ENCODE peak calls at places on chromosomes 16 and 17, in ten cellular contexts. G, X, Z, W, K, E, R, C, F and J are unnamed samples.

GRCh38 chr17:44308320-44308818 is at the start of gene RUNDC3A:
- DNase-seq in C (peak; percentile 84), Z (peak; percentile 78), F (peak; percentile 79), R (peak; percentile 94), E (peak; percentile 81), X (peak; percentile 80), G (peak; percentile 92), K (peak; percentile 91), W (peak; percentile 61), J (peak; percentile 52)

GRCh38 chr17:77728871-77729270 is 229.6 kb upstream of the TNRC6C start:
- DNase-seq in C (no peak), Z (no peak), X (no peak), W (no peak), F (no peak), E (no peak), G (no peak), R (no peak), K (no peak), J (peak; percentile 22)

GRCh38 chr17:46742539-46743270 is 75.8 kb downstream of the WNT3 start:
- DNase-seq in F (no peak), W (no peak), R (no peak), C (peak; percentile 39), K (no peak), X (no peak), Z (no peak), E (no peak), G (no peak), J (peak; percentile 65)

GRCh38 chr16:81745704-81746558 is 33.2 kb upstream of the PLCG2 start:
- DNase-seq in G (peak; percentile 77), W (peak; percentile 46), E (peak; percentile 67), C (peak; percentile 81), K (peak; percentile 83), R (peak; percentile 86), X (peak; percentile 72), F (peak; percentile 63), Z (peak; percentile 74), J (peak; percentile 45)

GRCh38 chr16:28307936-28308335 is 15.6 kb downstream of the SBK1 start:
- DNase-seq in F (no peak), R (no peak), Z (no peak), C (no peak), X (no peak), K (no peak), E (no peak), G (no peak), W (no peak), J (no peak)

GRCh38 chr17:78324391-78325075 is 35.3 kb downstream of the SOCS3 start:
- DNase-seq in C (peak; percentile 56), F (no peak), Z (no peak), W (peak; percentile 87), X (peak; percentile 50), R (no peak), K (peak; percentile 94), E (no peak), G (peak; percentile 27), J (peak; percentile 91)

GRCh38 chr17:4739122-4740024 is at the start of the genes CXCL16 and ZMYND15:
- DNase-seq in C (peak; percentile 63), Z (peak; percentile 66), G (peak; percentile 78), E (peak; percentile 67), W (peak; percentile 51), X (peak; percentile 35), R (no peak), F (peak; percentile 66), K (peak; percentile 77), J (peak; percentile 39)

GRCh38 chr17:7215652-7216139 is 3.9 kb downstream of the DLG4 start:
- DNase-seq in C (no peak), F (no peak), R (peak; percentile 54), Z (no peak), G (no peak), K (no peak), E (no peak), X (peak; percentile 54), W (no peak), J (no peak)

GRCh38 chr16:57804111-57804837 is 2.0 kb upstream of the KIFC3 start:
- DNase-seq in X (no peak), G (no peak), Z (no peak), R (no peak), C (no peak), K (no peak), E (no peak), W (no peak), F (no peak), J (no peak)

GRCh38 chr16:57801856-57802634 is at the start of gene KIFC3:
- DNase-seq in W (peak; percentile 82), Z (peak; percentile 5), F (peak; percentile 68), R (peak; percentile 32), X (peak; percentile 92), E (peak; percentile 48), C (peak; percentile 81), K (peak; percentile 92), G (peak; percentile 75), J (peak; percentile 94)

GRCh38 chr16:57802635-57803412 is 533 bp upstream of the KIFC3 start:
- DNase-seq in G (no peak), F (peak; percentile 11), C (no peak), R (no peak), E (no peak), Z (peak; percentile 5), X (no peak), K (no peak), W (peak; percentile 39), J (no peak)

GRCh38 chr16:57805176-57805575 is 2.9 kb upstream of the KIFC3 start:
- DNase-seq in C (no peak), X (no peak), Z (no peak), G (no peak), W (no peak), R (no peak), F (no peak), K (no peak), E (no peak), J (no peak)

GRCh38 chr16:57803413-57803990 is 1.2 kb upstream of the KIFC3 start:
- DNase-seq in G (no peak), W (no peak), Z (no peak), C (no peak), X (peak; percentile 57), F (no peak), R (no peak), E (no peak), K (no peak), J (no peak)
- H3K27ac ChIP-seq in G (no peak overlapping the region), W (peak overlapping the region; percentile 63), Z (no peak overlapping the region), C (peak overlapping the region; percentile 95), X (peak overlapping the region; percentile 94), F (peak overlapping the region; percentile 61), R (no peak overlapping the region), E (no peak overlapping the region), K (peak overlapping the region; percentile 83), J (no peak overlapping the region)

GRCh38 chr16:69613283-69614154 is 47.8 kb downstream of the NFAT5 start:
- DNase-seq in R (no peak), C (no peak), G (no peak), F (no peak), K (no peak), Z (no peak), W (no peak), E (no peak), X (no peak), J (no peak)

GRCh38 chr16:69616082-69616481 is 50.3 kb downstream of the NFAT5 start:
- DNase-seq in G (no peak), X (no peak), F (no peak), E (no peak), W (no peak), R (no peak), C (no peak), Z (no peak), K (no peak), J (no peak)

GRCh38 chr16:69618721-69619120 is 53.0 kb downstream of the NFAT5 start:
- DNase-seq in Z (no peak), F (no peak), X (no peak), W (no peak), R (no peak), G (no peak), K (no peak), E (no peak), C (no peak), J (no peak)

GRCh38 chr16:69618307-69618706 is 52.5 kb downstream of the NFAT5 start:
- DNase-seq in F (no peak), W (no peak), K (no peak), G (no peak), E (no peak), C (no peak), X (no peak), Z (no peak), R (no peak), J (no peak)

DNA sequence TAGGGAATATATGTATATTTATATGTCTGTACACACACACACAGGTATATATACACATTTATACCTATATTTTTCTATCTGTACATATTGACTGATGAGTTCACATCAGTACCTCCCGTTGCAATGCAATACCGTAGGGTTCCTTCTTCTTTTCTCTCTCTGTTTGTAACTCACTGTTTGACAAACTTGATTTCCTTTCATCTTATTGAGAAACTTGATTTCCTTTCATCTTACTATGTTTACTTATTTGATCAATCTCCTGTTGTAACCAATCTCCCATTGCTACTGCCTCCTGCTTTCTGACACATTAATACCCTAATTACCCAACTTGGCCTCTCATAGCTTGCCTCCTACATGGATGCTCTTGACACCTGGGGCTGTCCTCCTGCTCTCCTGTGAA is 49.8 kb downstream of the NFAT5 start:
- DNase-seq in Z (no peak), X (no peak), E (no peak), C (no peak), K (no peak), W (no peak), F (no peak), G (no peak), R (no peak), J (no peak)
- H3K4me3 ChIP-seq in Z (no peak overlapping the region), X (no peak overlapping the region), E (no peak overlapping the region), C (no peak overlapping the region), K (no peak overlapping the region), W (no peak overlapping the region), F (no peak overlapping the region), G (no peak overlapping the region), R (no peak overlapping the region), J (no peak overlapping the region)

GRCh38 chr16:20874088-20874581 is 26.0 kb downstream of the DCUN1D3 start:
- DNase-seq in C (no peak), K (no peak), Z (no peak), W (no peak), X (no peak), F (no peak), G (no peak), E (no peak), R (no peak), J (peak; percentile 15)

GRCh38 chr16:20871258-20871657 is 28.9 kb downstream of the DCUN1D3 start:
- DNase-seq in X (no peak), E (no peak), Z (no peak), F (no peak), C (no peak), W (no peak), G (no peak), K (no peak), R (no peak), J (no peak)

GRCh38 chr16:20873331-20873730 is 26.8 kb downstream of the DCUN1D3 start:
- DNase-seq in R (no peak), Z (no peak), K (no peak), X (no peak), C (no peak), G (no peak), W (no peak), F (no peak), E (no peak), J (no peak)

GRCh38 chr16:20870122-20870521 is 30.0 kb downstream of the DCUN1D3 start:
- DNase-seq in G (no peak), R (no peak), F (no peak), W (no peak), E (no peak), K (no peak), Z (no peak), X (no peak), C (no peak), J (no peak)

DNA sequence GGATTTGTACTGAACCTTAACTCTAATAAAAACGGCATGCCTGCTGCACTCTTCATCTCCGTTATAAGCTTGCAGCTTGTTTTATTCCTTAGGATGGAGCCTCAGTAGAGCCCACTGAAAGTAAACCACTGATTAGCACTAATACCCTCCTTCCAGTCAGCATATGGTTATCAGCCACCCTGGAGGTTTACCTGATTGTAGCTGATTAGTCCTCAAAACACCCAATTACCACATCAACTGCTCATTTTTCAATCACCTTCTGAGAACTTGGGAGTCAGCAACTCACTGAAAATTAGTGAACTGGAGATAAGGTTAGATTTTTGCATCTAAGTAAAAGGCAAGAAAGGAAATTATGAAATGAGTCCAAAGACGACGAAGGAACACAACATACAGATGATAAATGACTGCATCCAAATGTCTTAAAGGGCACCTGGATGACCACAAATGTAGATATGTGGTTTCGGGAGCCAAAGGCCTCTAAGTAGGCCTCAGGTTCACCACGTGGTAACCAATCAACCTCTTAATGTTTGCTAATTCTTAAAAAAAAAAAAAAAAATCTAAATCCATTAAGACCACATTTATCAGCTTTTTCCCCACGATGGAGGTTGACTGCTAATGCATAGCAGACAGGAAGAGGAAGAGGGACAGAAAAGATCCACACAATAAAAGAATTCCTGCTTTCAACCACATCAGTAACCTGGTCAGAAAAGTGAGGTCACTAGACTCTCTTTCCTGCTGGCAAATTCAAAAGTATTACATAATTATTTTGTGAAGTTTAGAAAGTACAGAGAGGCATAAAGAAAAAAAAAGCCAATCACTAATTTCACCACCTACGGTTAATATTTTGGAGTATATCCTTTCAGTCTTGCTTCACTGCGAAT is 28.0 kb downstream of the DCUN1D3 start:
- DNase-seq in E (no peak), Z (no peak), W (no peak), F (no peak), K (no peak), C (no peak), R (no peak), G (no peak), X (no peak), J (no peak)
- H3K4me1 ChIP-seq in E (peaks cover 39% of the 10 kb centered on the region), Z (peaks cover 21% of the 10 kb centered on the region), W (no peaks in the 10 kb centered on the region), F (peaks cover 30% of the 10 kb centered on the region), K (peaks cover 68% of the 10 kb centered on the region), C (peaks cover 19% of the 10 kb centered on the region), R (peaks cover 3% of the 10 kb centered on the region), G (peaks cover 22% of the 10 kb centered on the region), X (peaks cover 7% of the 10 kb centered on the region), J (peaks cover 28% of the 10 kb centered on the region)

DNA sequence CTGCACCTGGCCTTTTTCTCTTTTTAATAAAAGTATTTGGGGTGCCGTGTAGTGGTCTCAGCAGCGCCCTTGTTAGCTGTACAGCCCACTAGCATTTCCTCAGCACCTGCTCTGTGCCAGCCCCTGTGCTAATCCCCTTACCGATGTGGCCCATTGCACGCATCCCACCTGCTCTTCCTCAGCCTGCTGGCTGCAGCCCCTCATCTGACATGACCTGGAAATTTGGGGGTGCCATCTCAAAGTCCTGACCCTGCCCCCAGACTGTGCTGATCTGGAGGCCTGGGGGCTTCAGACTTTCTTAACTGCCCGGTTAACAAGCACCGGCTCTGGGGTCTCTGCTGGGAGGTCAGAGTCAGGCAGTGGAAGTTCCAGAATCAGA is 10.4 kb downstream of the GPRC5C start:
- DNase-seq in Z (no peak), E (no peak), F (no peak), W (no peak), G (no peak), K (no peak), X (no peak), R (no peak), C (no peak), J (no peak)
- H3K27ac ChIP-seq in Z (no peak overlapping the region), E (no peak overlapping the region), F (no peak overlapping the region), W (peak overlapping the region; percentile 89), G (no peak overlapping the region), K (peak overlapping the region; percentile 59), X (no peak overlapping the region), R (no peak overlapping the region), C (peak overlapping the region; percentile 86), J (no peak overlapping the region)